ENCODE peak calls at places on chromosomes 2 and 18, in four cellular contexts. A, B, R and I are unnamed samples.

GRCh38 chr2:233033672-233034071 is 1.2 kb downstream of the NEU2 start:
- DNase-seq in A (no peak), B (no peak), R (peak), I (no peak)

GRCh38 chr2:12320027-12320734 is 396.6 kb upstream of the TRIB2 start:
- DNase-seq in A (no peak), B (no peak), R (no peak), I (no peak)

GRCh38 chr18:12307871-12308385 is at the start of gene TUBB6:
- DNase-seq in A (no peak), B (peak), R (no peak), I (no peak)

GRCh38 chr2:9767656-9768281 is 75.5 kb upstream of the TAF1B start:
- DNase-seq in A (no peak), B (no peak), R (no peak), I (no peak)

GRCh38 chr18:24534271-24534670 is 73.8 kb downstream of the HRH4 start:
- DNase-seq in A (no peak), B (no peak), R (no peak), I (no peak)

GRCh38 chr2:71691747-71692455 is 238.5 kb downstream of the DYSF start:
- DNase-seq in A (no peak), B (no peak), R (no peak), I (no peak)

GRCh38 chr2:224901121-224901676 is 141.1 kb downstream of the DOCK10 start:
- DNase-seq in A (no peak), B (no peak), R (no peak), I (no peak)

GRCh38 chr2:223943561-223944008 is 1.6 kb downstream of the WDFY1 start:
- DNase-seq in A (no peak), B (peak), R (peak), I (no peak)

GRCh38 chr18:70453058-70453775 is 164.4 kb downstream of the SOCS6 start:
- DNase-seq in A (no peak), B (no peak), R (no peak), I (peak)

GRCh38 chr2:214542251-214542650 is 131.4 kb downstream of the VWC2L start:
- DNase-seq in A (no peak), B (no peak), R (no peak), I (no peak)

GRCh38 chr2:33426666-33427231 is 49.7 kb upstream of the RASGRP3 start:
- DNase-seq in A (peak), B (peak), R (peak), I (no peak)

GRCh38 chr2:11140492-11140891 is 14.8 kb upstream of the SLC66A3 start:
- DNase-seq in A (no peak), B (no peak), R (peak), I (no peak)

GRCh38 chr2:71466301-71467179 is 13.2 kb downstream of the DYSF start:
- DNase-seq in A (no peak), B (peak), R (peak), I (no peak)

GRCh38 chr2:190718652-190719526 is 70.0 kb downstream of the NAB1 start:
- DNase-seq in A (peak), B (peak), R (peak), I (no peak)

DNA sequence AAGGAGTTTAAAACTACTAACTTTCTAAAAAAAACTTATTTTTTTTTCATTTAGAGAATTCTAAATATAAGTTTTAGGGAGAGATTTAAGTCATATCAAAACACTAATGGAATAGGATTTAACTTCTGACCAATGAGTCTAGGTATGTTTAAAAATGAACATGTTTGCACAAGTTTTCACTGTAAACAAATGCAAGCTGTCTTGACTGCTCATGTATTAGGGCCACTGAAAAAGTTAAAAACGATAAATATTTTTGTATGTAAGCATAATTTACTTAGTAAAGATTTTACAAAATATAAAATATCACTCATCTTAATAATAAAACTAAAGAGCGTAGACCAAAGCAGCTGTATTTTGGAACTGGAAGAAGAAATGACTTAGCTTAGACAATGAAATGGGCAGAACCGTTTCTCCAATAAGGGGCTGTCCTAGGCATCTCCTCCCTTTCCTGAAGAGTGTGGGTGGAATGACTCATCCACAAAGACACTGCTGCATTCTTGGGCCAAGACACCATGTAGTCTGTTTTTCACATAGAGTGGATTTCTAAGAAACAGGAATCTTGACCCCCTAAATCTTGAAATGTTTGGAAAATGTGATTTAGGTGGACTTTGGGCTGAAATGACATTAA is 118.8 kb downstream of the MEP1B start:
- DNase-seq in A (peak), B (no peak), R (peak), I (no peak)
- H3K27ac ChIP-seq in A (no peak), B (no peak), R (no peak), I (no peak)

GRCh38 chr2:96763511-96764252 is 3.0 kb downstream of the CNNM4 start:
- DNase-seq in A (no peak), B (no peak), R (peak), I (no peak)

GRCh38 chr2:96767135-96767871 is 6.6 kb downstream of the CNNM4 start:
- DNase-seq in A (no peak), B (no peak), R (no peak), I (no peak)

GRCh38 chr2:96762529-96763253 is 2.0 kb downstream of the CNNM4 start:
- DNase-seq in A (no peak), B (no peak), R (peak), I (peak)

GRCh38 chr2:96760986-96761832 is 507 bp downstream of the CNNM4 start:
- DNase-seq in A (no peak), B (no peak), R (peak), I (no peak)

DNA sequence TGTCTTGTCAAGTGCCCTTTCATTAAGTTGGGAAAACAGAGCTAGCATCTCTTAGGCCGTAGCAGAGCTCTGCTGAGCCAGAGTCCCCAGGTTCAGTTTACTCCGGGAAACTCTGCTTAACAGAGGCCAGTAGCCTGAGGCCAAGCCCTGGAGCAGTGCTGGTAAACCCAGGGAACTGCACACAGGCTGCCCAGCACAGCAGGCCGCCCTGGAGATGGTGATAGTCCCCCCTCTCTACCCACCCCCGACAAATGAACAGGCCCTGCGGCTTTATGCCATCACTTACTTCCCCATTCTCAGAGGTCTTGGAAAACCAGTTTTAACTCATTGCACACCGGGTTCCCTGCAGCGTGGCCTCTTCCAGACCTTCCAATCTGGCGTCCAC is 3.5 kb downstream of the CNNM4 start:
- DNase-seq in A (no peak), B (peak), R (peak), I (peak)
- H3K27ac ChIP-seq in A (no peak), B (no peak), R (peak), I (peak)

DNA sequence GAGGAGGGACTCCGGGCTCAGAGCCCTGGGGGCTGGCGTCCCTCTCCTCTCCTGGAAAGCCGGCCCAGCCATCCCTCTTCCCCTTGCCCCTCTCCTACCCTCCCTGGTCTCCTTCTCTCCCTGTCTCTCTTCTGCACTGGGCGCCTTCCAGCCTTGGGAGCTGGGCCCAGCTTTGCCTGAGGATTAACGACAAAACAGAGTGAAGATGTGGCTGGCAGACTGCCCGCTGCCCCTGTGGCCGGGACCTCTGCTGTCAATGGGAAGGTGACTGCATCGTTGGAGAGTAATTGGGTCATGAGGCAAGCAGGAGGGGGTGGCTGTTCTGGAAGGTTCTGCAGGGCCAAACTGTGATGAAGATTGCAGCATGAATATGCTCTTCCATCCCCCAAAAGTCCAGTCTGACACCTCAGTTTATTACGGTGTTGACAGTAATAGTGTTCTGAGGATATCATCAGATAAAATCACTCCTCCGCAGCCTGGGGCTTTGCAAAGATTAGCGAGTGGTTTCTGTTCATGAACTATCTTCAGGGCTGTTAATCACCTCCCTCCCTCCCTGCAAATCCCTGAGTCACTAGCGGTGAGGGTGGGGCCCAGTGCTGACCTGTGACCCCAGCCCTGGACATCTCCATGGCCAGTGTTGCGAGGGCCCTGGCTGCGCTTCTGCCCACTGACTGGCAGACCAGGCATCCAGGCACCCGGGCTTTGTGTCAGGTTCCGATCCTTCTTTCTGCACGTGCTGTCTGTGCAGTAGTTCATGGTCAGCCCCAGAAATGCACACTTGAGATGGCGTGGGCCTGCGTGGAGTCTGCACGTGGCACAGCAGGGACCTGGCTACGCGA is 23.0 kb downstream of the RTP5 start:
- DNase-seq in A (no peak), B (no peak), R (no peak), I (no peak)
- H3K27ac ChIP-seq in A (no peak), B (no peak), R (no peak), I (no peak)

GRCh38 chr2:46715541-46715940 is 200.1 kb downstream of the MCFD2 start:
- DNase-seq in A (no peak), B (no peak), R (no peak), I (no peak)
- H3K27ac ChIP-seq in A (no peak), B (no peak), R (no peak), I (no peak)

GRCh38 chr18:76431437-76432273 is 63.4 kb downstream of the ZNF516 start:
- DNase-seq in A (no peak), B (no peak), R (no peak), I (no peak)
- H3K27ac ChIP-seq in A (peak), B (no peak), R (no peak), I (no peak)

DNA sequence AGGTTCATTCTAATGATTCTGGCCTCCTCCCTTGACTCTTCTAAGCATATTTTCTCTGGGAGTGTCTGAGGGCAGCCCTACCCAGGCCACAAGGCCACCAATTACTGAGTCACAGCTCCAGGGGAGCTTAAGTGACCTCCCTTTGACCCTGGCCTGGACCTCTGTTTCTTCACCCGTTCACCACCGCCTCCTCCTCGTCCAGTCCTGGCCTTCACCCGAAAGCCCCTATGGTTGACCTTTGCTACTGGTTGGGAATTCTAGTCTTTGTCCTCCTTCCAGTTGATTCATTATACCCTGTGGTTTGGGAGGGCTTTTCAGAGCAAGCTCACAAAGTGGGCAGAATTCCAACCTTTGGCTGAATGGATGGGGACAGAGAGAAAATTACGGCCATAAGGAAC is 72.6 kb downstream of the NRP2 start:
- DNase-seq in A (no peak), B (no peak), R (peak), I (no peak)
- H3K27ac ChIP-seq in A (peak), B (no peak), R (peak), I (no peak)

GRCh38 chr2:44330801-44331200 is 30.5 kb downstream of the PREPL start:
- DNase-seq in A (no peak), B (no peak), R (no peak), I (no peak)

GRCh38 chr2:44324971-44325426 is 36.3 kb downstream of the PREPL start:
- DNase-seq in A (peak), B (peak), R (peak), I (no peak)

GRCh38 chr2:44325897-44326296 is 35.4 kb downstream of the PREPL start:
- DNase-seq in A (no peak), B (no peak), R (no peak), I (no peak)

GRCh38 chr2:44326548-44327269 is 34.6 kb downstream of the PREPL start:
- DNase-seq in A (no peak), B (no peak), R (no peak), I (no peak)

DNA sequence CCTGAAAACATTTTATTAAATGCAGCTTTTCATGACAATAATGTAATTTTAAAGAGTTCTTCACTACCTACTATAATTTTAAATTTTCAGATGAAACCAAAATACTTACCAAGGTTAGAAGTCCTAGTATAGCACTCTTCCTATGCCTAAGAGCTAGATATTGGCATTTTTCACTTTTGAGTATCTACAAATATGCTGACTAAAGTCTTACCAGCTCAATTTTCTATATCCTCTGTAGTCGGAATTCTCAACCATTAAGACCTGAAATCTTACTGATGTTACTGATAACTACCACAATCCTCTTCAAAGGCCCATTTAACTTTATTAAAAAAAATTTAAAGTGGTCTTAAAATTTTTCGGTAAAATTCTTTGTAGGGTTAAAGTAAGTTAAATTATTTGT is 32.0 kb downstream of the PREPL start:
- DNase-seq in A (no peak), B (no peak), R (no peak), I (no peak)
- H3K27ac ChIP-seq in A (no peak), B (no peak), R (no peak), I (no peak)